ENCODE peak calls at places on chromosomes 13 and 19, in eight cellular contexts. P is AG04450, M is NCI-H2081, H is ecto neural progenitor cell, T is hepatic stellate cell, Z is neuronal stem cell, F is globus pallidus, S is fibroblast of pulmonary artery. R is an unnamed sample.

GRCh38 chr13:41995946-41996345 is 35.0 kb upstream of the VWA8 start:
- DNase-seq in P (no peak), M (no peak), H (no peak), T (no peak), Z (no peak), F (no peak), S (peak), R (no peak)

GRCh38 chr19:2503521-2504109 is 27.7 kb downstream of the GADD45B start:
- DNase-seq in P (no peak), M (no peak), H (no peak), T (peak), Z (no peak), F (no peak), S (peak), R (peak)

GRCh38 chr19:33403221-33403972 is 29.9 kb downstream of the CEBPG start:
- DNase-seq in P (no peak), M (no peak), H (no peak), T (no peak), Z (no peak), F (no peak), S (no peak), R (no peak)

GRCh38 chr19:325173-325936 is 19.2 kb downstream of the MIER2 start:
- DNase-seq in P (no peak), M (no peak), H (no peak), T (no peak), Z (no peak), F (no peak), S (no peak), R (no peak)

GRCh38 chr19:17020823-17021222 is 5.8 kb downstream of the CPAMD8 start:
- DNase-seq in P (no peak), M (no peak), H (no peak), T (no peak), Z (no peak), F (no peak), S (peak), R (no peak)

GRCh38 chr19:40762754-40763153 is 11.8 kb downstream of the SNRPA start:
- DNase-seq in P (no peak), M (no peak), H (no peak), T (no peak), Z (no peak), F (no peak), S (no peak), R (no peak)

GRCh38 chr19:5121286-5122120 is 152.6 kb downstream of the KDM4B start:
- DNase-seq in P (no peak), M (no peak), H (no peak), T (no peak), Z (no peak), F (no peak), S (no peak), R (no peak)

GRCh38 chr13:40146586-40147240 is 491.3 kb downstream of the COG6 start:
- DNase-seq in P (no peak), M (no peak), H (no peak), T (no peak), Z (no peak), F (no peak), S (no peak), R (no peak)

GRCh38 chr13:22198001-22198400 is 527.1 kb downstream of the FGF9 start:
- DNase-seq in P (no peak), M (no peak), H (no peak), T (no peak), Z (no peak), F (no peak), S (no peak), R (no peak)

GRCh38 chr13:43293986-43294880 is 270.8 kb downstream of the DNAJC15 start:
- DNase-seq in P (no peak), M (no peak), H (no peak), T (no peak), Z (no peak), F (no peak), S (no peak), R (no peak)

GRCh38 chr13:96728463-96728862 is 265.8 kb downstream of the OXGR1 start:
- DNase-seq in P (no peak), M (no peak), H (no peak), T (no peak), Z (no peak), F (no peak), S (peak), R (no peak)

GRCh38 chr13:40271511-40271910 is 394.9 kb downstream of the FOXO1 start:
- DNase-seq in P (no peak), M (no peak), H (no peak), T (no peak), Z (no peak), F (no peak), S (no peak), R (no peak)

GRCh38 chr13:99577934-99578917 is 77.0 kb downstream of the TM9SF2 start:
- DNase-seq in P (no peak), M (no peak), H (no peak), T (peak), Z (no peak), F (peak), S (peak), R (no peak)

GRCh38 chr13:75788494-75788991 is 152.4 kb downstream of the LMO7 start:
- DNase-seq in P (peak), M (no peak), H (no peak), T (peak), Z (no peak), F (no peak), S (peak), R (peak)

GRCh38 chr13:98586400-98587144 is 9.7 kb upstream of the STK24 start:
- DNase-seq in P (no peak), M (no peak), H (no peak), T (no peak), Z (no peak), F (no peak), S (no peak), R (no peak)

GRCh38 chr19:33499671-33500506 is 21.7 kb downstream of the PEPD start:
- DNase-seq in P (no peak), M (no peak), H (no peak), T (no peak), Z (no peak), F (no peak), S (no peak), R (no peak)

GRCh38 chr19:2273356-2274184 is 8.4 kb downstream of the PEAK3 start:
- DNase-seq in P (no peak), M (peak), H (peak), T (peak), Z (peak), F (no peak), S (peak), R (no peak)

GRCh38 chr13:101150998-101151397 is 265.3 kb downstream of the NALCN start:
- DNase-seq in P (no peak), M (no peak), H (no peak), T (no peak), Z (no peak), F (peak), S (peak), R (no peak)

GRCh38 chr13:74966814-74967213 is 515.2 kb downstream of the TBC1D4 start:
- DNase-seq in P (no peak), M (no peak), H (no peak), T (no peak), Z (no peak), F (peak), S (peak), R (peak)

R was measured in HFF-Myc.